ENCODE peak calls at places on chromosomes 13 and 19, in eight cellular contexts. S is DND-41, B is keratinocyte, Q is A673, J is fibroblast of pulmonary artery, A is PC-9, K is lower lobe of right lung, Y is BJ. N is an unnamed sample.

GRCh38 chr13:46556380-46556779 is 3.4 kb downstream of the LRCH1 start:
- DNase-seq in S (no peak), Y (no peak), K (no peak), J (no peak), Q (no peak), B (no peak), A (no peak), N (no peak)

GRCh38 chr19:4069331-4069959 is 2.7 kb upstream of the ZBTB7A start:
- DNase-seq in B (no peak), K (peak), A (no peak), Q (no peak), S (peak), Y (no peak), J (no peak), N (peak)

GRCh38 chr13:40590112-40590862 is 76.2 kb downstream of the FOXO1 start:
- DNase-seq in J (peak), Y (no peak), A (no peak), S (no peak), Q (no peak), K (no peak), B (no peak), N (no peak)

GRCh38 chr13:110421696-110422395 is 114.8 kb downstream of the COL4A2 start:
- DNase-seq in J (peak), S (peak), B (no peak), K (no peak), A (no peak), Y (no peak), Q (no peak), N (peak)

GRCh38 chr19:6221878-6222746 is 57.7 kb downstream of the MLLT1 start:
- DNase-seq in Y (no peak), J (no peak), S (no peak), B (no peak), A (no peak), K (peak), Q (no peak), N (no peak)

GRCh38 chr19:34481861-34482379 is 362 bp downstream of the WTIP start:
- DNase-seq in K (no peak), S (no peak), B (no peak), Y (no peak), J (peak), A (no peak), Q (no peak), N (no peak)

GRCh38 chr19:58396691-58397532 is 1.5 kb downstream of the RNF225 start:
- DNase-seq in Y (no peak), Q (no peak), J (no peak), B (no peak), S (no peak), K (no peak), A (no peak), N (no peak)

GRCh38 chr13:44170731-44171130 is 202.9 kb upstream of the SERP2 start:
- DNase-seq in K (no peak), S (no peak), Q (no peak), Y (no peak), A (no peak), B (no peak), J (no peak), N (no peak)

GRCh38 chr19:11296264-11296663 is 304 bp downstream of the TSPAN16 start:
- DNase-seq in S (no peak), Q (no peak), B (no peak), Y (no peak), J (peak), A (no peak), K (no peak), N (no peak)

GRCh38 chr13:43072394-43072793 is 49.0 kb downstream of the DNAJC15 start:
- DNase-seq in Y (no peak), Q (no peak), K (peak), A (no peak), J (peak), B (no peak), S (no peak), N (no peak)

GRCh38 chr13:25215253-25215575 is 43.1 kb upstream of the AMER2 start:
- DNase-seq in J (no peak), A (no peak), B (no peak), K (no peak), Y (no peak), S (no peak), Q (no peak), N (no peak)

GRCh38 chr13:74280795-74281490 is 146.7 kb upstream of the KLF12 start:
- DNase-seq in K (no peak), A (no peak), B (no peak), S (no peak), Q (no peak), Y (no peak), J (no peak), N (no peak)

GRCh38 chr13:98761126-98761978 is 8.9 kb upstream of the SLC15A1 start:
- DNase-seq in B (no peak), A (no peak), J (peak), Y (no peak), Q (no peak), K (no peak), S (peak), N (no peak)

GRCh38 chr19:13260883-13261653 is 110.9 kb downstream of the IER2 start:
- DNase-seq in Q (no peak), A (peak), B (peak), Y (peak), K (no peak), S (no peak), J (peak), N (no peak)

GRCh38 chr13:112980441-112980840 is 11.4 kb downstream of the MCF2L start:
- DNase-seq in A (no peak), Q (no peak), K (no peak), Y (no peak), J (no peak), B (no peak), S (no peak), N (no peak)

GRCh38 chr19:7197760-7198696 is 96.2 kb downstream of the INSR start:
- DNase-seq in Q (peak), K (peak), J (peak), A (peak), S (peak), Y (peak), B (peak), N (peak)

GRCh38 chr13:113729329-113730019 is 29.6 kb upstream of the TMEM255B start:
- DNase-seq in S (no peak), A (no peak), B (no peak), J (no peak), K (peak), Y (no peak), Q (no peak), N (no peak)

GRCh38 chr13:25168800-25169199 is 3.3 kb downstream of the AMER2 start:
- DNase-seq in Q (no peak), A (no peak), Y (no peak), S (no peak), J (no peak), K (no peak), B (no peak), N (no peak)

GRCh38 chr19:49165865-49166301 is 8.3 kb downstream of the TRPM4 start:
- DNase-seq in Y (no peak), Q (no peak), S (no peak), K (no peak), A (no peak), B (no peak), J (no peak), N (no peak)

GRCh38 chr19:44212865-44213346 is 574 bp downstream of the ZNF227 start:
- DNase-seq in B (no peak), Q (peak), Y (no peak), K (no peak), A (no peak), S (peak), J (peak), N (no peak)

GRCh38 chr19:54388001-54388802 is 23.5 kb upstream of the LAIR1 start:
- DNase-seq in K (peak), S (peak), A (no peak), Y (no peak), J (no peak), Q (no peak), B (no peak), N (peak)

GRCh38 chr19:41537789-41538188 is 38.2 kb upstream of the CEACAM21 start:
- DNase-seq in Y (no peak), A (no peak), J (peak), B (no peak), K (no peak), Q (peak), S (peak), N (no peak)

GRCh38 chr13:20828540-20829364 is 55.0 kb upstream of the EEF1AKMT1 start:
- DNase-seq in Q (peak), S (peak), Y (no peak), K (no peak), A (peak), J (peak), B (no peak), N (peak)

GRCh38 chr19:3298853-3299449 is 67.4 kb upstream of the NFIC start:
- DNase-seq in K (no peak), Y (no peak), J (no peak), Q (no peak), B (no peak), S (no peak), A (no peak), N (no peak)

GRCh38 chr13:74256969-74257368 is 122.8 kb upstream of the KLF12 start:
- DNase-seq in J (no peak), Q (no peak), S (no peak), K (no peak), Y (no peak), A (no peak), B (no peak), N (no peak)

GRCh38 chr13:98800078-98800477 is 47.6 kb upstream of the SLC15A1 start:
- DNase-seq in A (no peak), S (no peak), B (no peak), K (no peak), J (no peak), Q (no peak), Y (no peak), N (no peak)

GRCh38 chr13:83350569-83350968 is 531.7 kb downstream of the SLITRK1 start:
- DNase-seq in A (no peak), B (no peak), K (no peak), Q (peak), J (peak), S (no peak), Y (peak), N (no peak)

GRCh38 chr19:33263325-33264023 is 37.8 kb upstream of the SLC7A10 start:
- DNase-seq in Q (no peak), J (no peak), S (no peak), Y (no peak), A (no peak), B (no peak), K (no peak), N (no peak)

GRCh38 chr19:33264881-33265445 is 37.4 kb downstream of the CEBPA start:
- DNase-seq in A (no peak), K (no peak), J (no peak), Q (no peak), S (no peak), B (no peak), Y (no peak), N (no peak)

GRCh38 chr19:33260628-33261418 is 35.2 kb upstream of the SLC7A10 start:
- DNase-seq in S (peak), B (no peak), A (no peak), K (peak), J (no peak), Y (no peak), Q (no peak), N (peak)

GRCh38 chr19:33259532-33259931 is 33.9 kb upstream of the SLC7A10 start:
- DNase-seq in S (no peak), Y (no peak), K (peak), A (no peak), Q (no peak), J (no peak), B (no peak), N (no peak)

DNA sequence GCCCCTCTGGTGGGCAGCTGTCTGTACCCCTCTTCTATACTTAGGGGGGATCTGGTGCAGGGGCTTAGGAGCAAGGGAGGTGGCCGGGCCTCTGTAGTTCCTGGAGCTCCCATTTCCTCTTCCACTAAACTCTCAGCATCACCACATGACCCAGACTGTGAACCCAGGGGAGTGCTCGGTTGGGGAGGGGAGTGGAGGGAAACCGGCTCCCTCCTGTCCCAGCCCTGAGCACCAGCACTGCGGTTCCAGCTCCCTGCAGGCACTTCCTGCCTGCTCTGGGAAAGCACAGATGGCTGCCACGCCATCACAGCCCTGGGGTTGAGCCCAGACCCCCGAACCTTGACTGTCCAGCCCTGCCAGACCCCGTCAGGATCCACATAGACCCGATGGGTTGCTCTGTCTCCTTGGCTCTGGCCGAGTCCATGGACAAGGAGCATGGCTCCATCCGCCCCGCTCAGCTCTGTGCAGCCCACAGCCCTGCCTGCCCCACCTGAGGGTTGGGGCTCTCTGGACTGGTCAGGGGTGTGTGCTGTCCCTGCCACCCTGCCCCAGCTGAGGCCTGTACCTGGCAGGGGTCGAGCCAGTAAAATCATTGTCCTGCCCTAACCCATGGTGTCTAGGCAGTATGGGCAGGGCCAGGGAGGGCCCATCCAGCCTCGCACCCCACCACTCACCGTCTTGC is 36.0 kb upstream of the SLC7A10 start:
- DNase-seq in B (no peak), Y (no peak), J (no peak), A (no peak), Q (no peak), K (no peak), S (no peak), N (no peak)
- H3K4me3 ChIP-seq in B (no peak), Y (no peak), J (no peak), A (no peak), Q (no peak), K (no peak), S (no peak), N (no peak)

GRCh38 chr19:30870861-30871260 is 478.4 kb downstream of the TSHZ3 start:
- DNase-seq in B (no peak), K (no peak), Y (no peak), Q (peak), S (no peak), A (no peak), J (no peak), N (no peak)
- H3K4me3 ChIP-seq in B (no peak), K (no peak), Y (no peak), Q (no peak), S (no peak), A (no peak), J (no peak), N (no peak)

GRCh38 chr19:17680235-17680722 is 7.9 kb downstream of the UNC13A start:
- DNase-seq in Q (peak), A (peak), J (peak), S (no peak), K (peak), B (no peak), Y (peak), N (no peak)
- H3K4me3 ChIP-seq in Q (peak), A (peak), J (no peak), S (no peak), K (peak), B (no peak), Y (peak), N (no peak)

GRCh38 chr19:50568321-50569022 is at the start of gene LRRC4B:
- DNase-seq in A (no peak), J (peak), K (no peak), S (no peak), Y (no peak), Q (peak), B (no peak), N (no peak)
- H3K4me3 ChIP-seq in A (no peak), J (no peak), K (no peak), S (no peak), Y (no peak), Q (peak), B (no peak), N (no peak)

N was measured in Jurkat, Clone E6-1.